ENCODE peak calls at places on chromosomes 2 and 18, in ten cellular contexts. Q is esophagus squamous epithelium; T is stimulated activated CD8-positive, alpha-beta memory T cell treated with anti-CD3 and anti-CD28 coated beads, Interleukin-2, amount 100 ng/mL, for 48 hours; U is chondrocyte; W is ELR; R is WTC11; D is GM19239; I is naive thymus-derived CD4-positive, alpha-beta T cell; X is stimulated activated CD4-positive, alpha-beta T cell treated with anti-CD3 and anti-CD28 coated beads, Interleukin-1b, Interleukin-23, amount 100 ng/mL, for 24 hours; F is stimulated activated effector memory CD8-positive, alpha-beta T cell treated with anti-CD3 and anti-CD28 coated beads, Interleukin-12 subunit alpha, Interleukin-12 subunit beta, amount 100 ng/mL, for 72 hours. P is an unnamed sample.

GRCh38 chr2:2827237-2827636 is 496.2 kb upstream of the MYT1L start:
- DNase-seq in R (no peak), U (no peak), Q (no peak), W (no peak), X (no peak), D (no peak), T (no peak), I (no peak), F (no peak), P (no peak)

GRCh38 chr18:28802546-28802945 is 625.6 kb upstream of the CDH2 start:
- DNase-seq in F (no peak), D (no peak), R (no peak), U (no peak), W (peak), Q (no peak), I (no peak), X (no peak), T (no peak), P (no peak)

GRCh38 chr2:152505495-152505906 is 170.5 kb downstream of the FMNL2 start:
- DNase-seq in I (no peak), R (no peak), U (no peak), X (no peak), F (no peak), W (peak), D (no peak), Q (no peak), T (no peak), P (no peak)

GRCh38 chr18:77131652-77132368 is 773 bp downstream of the MBP start:
- DNase-seq in D (no peak), Q (no peak), R (peak), X (no peak), U (no peak), F (peak), T (no peak), I (no peak), W (peak), P (peak)

GRCh38 chr2:8116661-8117060 is 565.2 kb upstream of the ID2 start:
- DNase-seq in W (no peak), T (no peak), X (no peak), Q (no peak), R (no peak), I (no peak), D (peak), F (no peak), U (no peak), P (no peak)

GRCh38 chr2:227095346-227095745 is 68.7 kb downstream of the COL4A4 start:
- DNase-seq in Q (no peak), D (no peak), I (no peak), U (no peak), W (no peak), X (no peak), F (no peak), R (no peak), T (no peak), P (no peak)

GRCh38 chr2:231523451-231524266 is 6.6 kb downstream of the NMUR1 start:
- DNase-seq in U (no peak), D (no peak), X (no peak), I (no peak), R (no peak), W (no peak), F (peak), Q (no peak), T (no peak), P (no peak)

GRCh38 chr2:152658221-152658620 is 59.0 kb downstream of the PRPF40A start:
- DNase-seq in D (no peak), U (no peak), I (no peak), R (no peak), F (no peak), W (no peak), Q (no peak), X (no peak), T (no peak), P (no peak)

GRCh38 chr2:69210386-69210785 is 176.6 kb downstream of the GFPT1 start:
- DNase-seq in U (no peak), T (no peak), I (no peak), F (no peak), X (no peak), D (no peak), Q (no peak), W (peak), R (no peak), P (no peak)

GRCh38 chr18:56003651-56004050 is 415.7 kb upstream of the TCF4 start:
- DNase-seq in R (no peak), T (no peak), I (no peak), Q (no peak), F (no peak), W (no peak), U (no peak), X (no peak), D (no peak), P (no peak)

GRCh38 chr18:27428120-27428519 is 243.0 kb upstream of the CHST9 start:
- DNase-seq in Q (no peak), U (no peak), I (no peak), F (no peak), T (no peak), X (no peak), D (no peak), R (peak), W (peak), P (no peak)

GRCh38 chr2:124323321-124323720 is 298.2 kb downstream of the CNTNAP5 start:
- DNase-seq in I (no peak), W (peak), X (no peak), Q (no peak), D (no peak), R (no peak), F (no peak), T (no peak), U (no peak), P (no peak)

GRCh38 chr2:124267821-124268220 is 242.7 kb downstream of the CNTNAP5 start:
- DNase-seq in D (no peak), I (no peak), T (no peak), X (no peak), R (no peak), Q (no peak), F (no peak), W (no peak), U (no peak), P (no peak)

GRCh38 chr2:197057946-197058345 is 131.4 kb upstream of the PGAP1 start:
- DNase-seq in W (peak), I (no peak), R (no peak), U (no peak), T (no peak), F (no peak), D (no peak), Q (no peak), X (no peak), P (no peak)

P was measured in AG08396.